ENCODE peak calls at places on chromosomes 12 and 14, in six cellular contexts. V, T, Z, D, X and R are unnamed samples.

GRCh38 chr12:31629756-31630732 is 29.4 kb upstream of the ETFBKMT start:
- DNase-seq in V (no peak), Z (no peak), X (peak), D (no peak), T (peak), R (no peak)

GRCh38 chr14:101072945-101073597 is 169.5 kb upstream of the RTL1 start:
- DNase-seq in X (peak), V (peak), Z (peak), T (peak), D (peak), R (peak)

GRCh38 chr12:110266381-110266909 is 14.6 kb upstream of the ATP2A2 start:
- DNase-seq in T (no peak), X (no peak), D (no peak), V (no peak), Z (peak), R (no peak)

GRCh38 chr14:98470663-98471062 is 801.3 kb downstream of the BCL11B start:
- DNase-seq in D (no peak), T (no peak), V (no peak), Z (no peak), X (no peak), R (no peak)

GRCh38 chr12:28222959-28223662 is 32.9 kb downstream of the CCDC91 start:
- DNase-seq in D (no peak), V (no peak), Z (no peak), X (no peak), T (no peak), R (no peak)

GRCh38 chr14:32421781-32422180 is 92.7 kb downstream of the AKAP6 start:
- DNase-seq in X (no peak), V (no peak), T (no peak), D (no peak), Z (no peak), R (no peak)

GRCh38 chr12:44307506-44308168 is 471.8 kb downstream of the TMEM117 start:
- DNase-seq in D (no peak), T (no peak), V (no peak), Z (no peak), X (no peak), R (no peak)

GRCh38 chr12:57877876-57878275 is 31.3 kb upstream of the CTDSP2 start:
- DNase-seq in X (no peak), V (no peak), D (no peak), Z (no peak), T (no peak), R (no peak)

GRCh38 chr14:95597784-95598204 is 62.9 kb downstream of the GLRX5 start:
- DNase-seq in V (no peak), X (peak), T (no peak), D (peak), Z (peak), R (no peak)

GRCh38 chr12:2624543-2625266 is 170.1 kb upstream of the FKBP4 start:
- DNase-seq in X (peak), Z (no peak), T (no peak), D (peak), V (no peak), R (peak)

GRCh38 chr12:105741786-105742566 is 396.8 kb downstream of the NUAK1 start:
- DNase-seq in X (peak), V (no peak), Z (no peak), T (peak), D (peak), R (no peak)

GRCh38 chr12:116533343-116534248 is 25.6 kb upstream of the MAP1LC3B2 start:
- DNase-seq in D (peak), V (no peak), T (no peak), X (peak), Z (peak), R (peak)

GRCh38 chr12:89411846-89412245 is 59.5 kb upstream of the DUSP6 start:
- DNase-seq in X (no peak), D (peak), V (no peak), T (no peak), Z (no peak), R (no peak)